ENCODE peak calls at places on chromosomes 2 and 18, in seven cellular contexts. L, U, T, M, V, Y and K are unnamed samples.

GRCh38 chr2:147649963-147650362 is 194.9 kb upstream of the ACVR2A start:
- DNase-seq in L (no peak), U (no peak), T (no peak), M (no peak), V (no peak), Y (no peak), K (no peak)

GRCh38 chr2:165675551-165675968 is 118.5 kb downstream of the GALNT3 start:
- DNase-seq in L (no peak), U (no peak), T (no peak), M (no peak), V (no peak), Y (no peak), K (no peak)

GRCh38 chr2:158575051-158575635 is 118.4 kb downstream of the PKP4 start:
- DNase-seq in L (no peak), U (peak; percentile 38), T (no peak), M (no peak), V (no peak), Y (no peak), K (no peak)

GRCh38 chr2:128469203-128469602 is 150.5 kb upstream of the HS6ST1 start:
- DNase-seq in L (peak; percentile 26), U (no peak), T (no peak), M (no peak), V (no peak), Y (no peak), K (no peak)

GRCh38 chr2:197628043-197628500 is 47.3 kb downstream of the RFTN2 start:
- DNase-seq in L (no peak), U (no peak), T (no peak), M (no peak), V (peak; percentile 76), Y (peak; percentile 37), K (no peak)

GRCh38 chr2:66024396-66024795 is 410.5 kb upstream of the MEIS1 start:
- DNase-seq in L (no peak), U (no peak), T (no peak), M (no peak), V (peak; percentile 30), Y (no peak), K (no peak)

GRCh38 chr2:205612661-205613060 is 69.6 kb upstream of the NRP2 start:
- DNase-seq in L (no peak), U (no peak), T (no peak), M (no peak), V (no peak), Y (no peak), K (no peak)

GRCh38 chr2:157269060-157269459 is 11.6 kb downstream of the GALNT5 start:
- DNase-seq in L (no peak), U (no peak), T (no peak), M (no peak), V (no peak), Y (no peak), K (no peak)

GRCh38 chr2:191690327-191690726 is 12.4 kb downstream of the NABP1 start:
- DNase-seq in L (no peak), U (no peak), T (no peak), M (no peak), V (no peak), Y (no peak), K (no peak)

GRCh38 chr2:120786559-120786960 is 50.9 kb downstream of the GLI2 start:
- DNase-seq in L (no peak), U (no peak), T (no peak), M (no peak), V (no peak), Y (no peak), K (no peak)

GRCh38 chr2:219497495-219498279 is 1.0 kb upstream of the GMPPA start:
- DNase-seq in L (no peak), U (peak; percentile 81), T (peak; percentile 96), M (peak; percentile 83), V (peak; percentile 76), Y (no peak), K (no peak)

GRCh38 chr2:40353236-40353635 is 98.7 kb downstream of the SLC8A1 start:
- DNase-seq in L (no peak), U (no peak), T (no peak), M (no peak), V (no peak), Y (no peak), K (no peak)

DNA sequence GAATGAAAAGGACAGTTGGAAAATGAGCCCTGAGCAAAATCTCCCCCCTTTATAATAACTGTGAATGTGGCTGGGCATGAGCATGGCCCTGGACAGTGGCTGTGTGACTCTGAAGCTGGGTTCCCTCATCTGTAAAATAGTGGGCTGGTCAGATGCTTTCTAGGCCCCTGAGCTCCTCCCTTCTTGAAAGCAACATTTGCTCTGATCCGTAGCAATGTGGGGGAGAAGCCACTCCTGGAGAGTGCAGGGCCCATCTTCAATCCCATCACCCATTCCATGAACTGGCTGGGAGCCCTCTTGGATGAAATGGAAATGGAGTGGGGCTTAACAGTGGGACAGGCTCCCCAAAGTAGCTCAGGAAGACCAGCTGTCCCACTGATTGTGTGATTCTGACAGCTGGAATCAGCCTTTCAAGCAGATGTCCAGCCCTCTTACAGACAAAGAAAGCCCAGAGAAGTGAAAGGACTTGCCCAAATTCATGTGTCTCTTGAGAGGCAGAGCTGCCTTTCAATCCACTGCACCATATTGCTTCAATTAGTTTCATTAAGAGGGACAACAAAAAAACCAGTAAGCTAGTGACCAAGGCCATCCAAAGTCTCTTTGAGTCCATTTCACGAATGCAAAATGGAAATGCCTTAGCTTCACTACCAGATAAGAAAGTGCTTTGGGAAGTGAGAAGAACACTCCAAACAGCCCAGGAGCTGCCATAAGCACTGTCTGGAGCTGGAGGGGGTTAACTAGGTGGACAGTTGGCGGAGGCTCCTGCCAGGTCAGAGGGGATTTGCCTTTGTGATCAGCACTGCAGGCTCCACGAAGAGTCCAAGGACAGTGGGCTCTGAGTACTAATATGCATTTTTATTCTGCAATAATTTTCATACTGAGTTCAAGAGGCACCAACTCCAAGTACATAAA is 233.0 kb upstream of the SMAD2 start:
- DNase-seq in L (no peak), U (no peak), T (no peak), M (no peak), V (no peak), Y (no peak), K (no peak)
- H3K27ac ChIP-seq in L (no peak overlapping the region), U (no peak overlapping the region), T (no peak overlapping the region), M (no peak overlapping the region), V (no peak overlapping the region), Y (no peak overlapping the region), K (no peak overlapping the region)

DNA sequence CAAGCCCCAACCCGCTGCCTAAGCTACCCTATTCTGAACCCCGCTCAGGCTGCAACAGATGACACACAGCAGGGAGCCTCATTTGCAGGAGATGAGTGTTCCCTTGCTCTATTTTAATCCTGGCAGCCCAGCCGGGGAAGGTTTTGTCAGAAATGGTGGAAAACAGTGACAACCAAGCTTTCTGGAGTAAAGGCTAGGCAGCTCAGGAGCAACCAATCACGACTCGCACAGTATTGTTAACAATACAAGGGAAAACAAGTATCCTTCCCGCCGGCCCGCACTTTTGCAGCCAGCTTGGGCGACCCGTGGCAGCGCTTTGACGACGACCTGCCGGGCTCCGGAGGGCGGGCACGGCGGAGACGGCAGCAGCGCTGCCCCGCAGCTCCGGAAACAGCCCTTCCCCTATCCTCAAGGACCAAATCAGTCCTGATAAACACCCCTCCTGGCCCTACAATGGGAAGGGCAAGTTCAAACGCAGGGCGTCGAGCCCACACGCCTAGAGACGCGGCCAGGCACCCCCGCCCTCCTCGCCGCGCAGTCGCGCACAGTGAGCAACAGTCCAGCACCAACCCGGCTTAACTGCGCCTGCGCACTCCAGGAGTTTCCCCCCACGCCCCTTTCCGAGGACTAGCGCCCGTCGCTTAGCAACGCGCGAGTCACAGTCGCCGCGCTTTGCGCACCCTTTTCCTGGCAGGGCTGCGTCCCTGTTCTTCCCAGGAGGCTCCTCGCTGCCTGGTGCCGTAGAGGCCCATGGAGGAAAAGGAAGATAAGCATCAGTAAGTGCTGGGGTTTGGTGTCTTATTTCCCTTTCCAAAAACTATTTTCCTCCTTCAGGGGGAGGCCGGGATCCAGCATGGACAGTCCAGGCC is 74.4 kb upstream of the TSPYL6 start:
- DNase-seq in L (peak; percentile 95), U (peak; percentile 96), T (peak; percentile 98), M (peak; percentile 87), V (peak; percentile 99), Y (peak; percentile 94), K (peak; percentile 81)
- H3K27ac ChIP-seq in L (no peak overlapping the region), U (peak overlapping the region; percentile 59), T (peak overlapping the region; percentile 96), M (peak overlapping the region; percentile 92), V (no peak overlapping the region), Y (peak overlapping the region; percentile 70), K (no peak overlapping the region)

GRCh38 chr2:20168048-20168726 is 56.7 kb downstream of the SDC1 start:
- DNase-seq in L (no peak), U (no peak), T (no peak), M (no peak), V (no peak), Y (no peak), K (no peak)

GRCh38 chr2:20164061-20164733 is 60.7 kb downstream of the SDC1 start:
- DNase-seq in L (no peak), U (no peak), T (no peak), M (no peak), V (peak; percentile 40), Y (no peak), K (no peak)

GRCh38 chr2:20165677-20166509 is 59.0 kb downstream of the SDC1 start:
- DNase-seq in L (peak; percentile 20), U (no peak), T (no peak), M (no peak), V (no peak), Y (no peak), K (no peak)

GRCh38 chr2:20167356-20167755 is 57.6 kb downstream of the SDC1 start:
- DNase-seq in L (no peak), U (no peak), T (no peak), M (no peak), V (no peak), Y (no peak), K (no peak)

DNA sequence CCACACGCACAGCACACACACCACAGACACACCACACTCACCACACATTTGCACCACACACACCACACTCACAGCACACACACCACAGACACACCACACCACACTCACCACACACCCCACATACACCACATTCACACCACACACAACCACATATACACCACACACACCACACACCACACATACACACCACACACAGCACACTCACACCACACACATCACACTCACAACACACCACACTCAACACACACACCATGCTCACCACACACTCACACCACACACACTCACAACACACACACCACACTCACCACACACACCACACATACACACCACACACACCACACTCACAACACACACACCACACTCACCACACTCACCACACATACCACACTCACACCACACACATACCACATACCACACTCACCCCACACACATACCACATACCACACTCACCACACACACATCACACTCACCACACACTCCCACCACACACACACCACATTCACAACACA is 60.1 kb downstream of the SDC1 start:
- DNase-seq in L (no peak), U (no peak), T (no peak), M (no peak), V (no peak), Y (no peak), K (no peak)
- H3K27ac ChIP-seq in L (no peak overlapping the region), U (no peak overlapping the region), T (no peak overlapping the region), M (no peak overlapping the region), V (no peak overlapping the region), Y (no peak overlapping the region), K (no peak overlapping the region)

DNA sequence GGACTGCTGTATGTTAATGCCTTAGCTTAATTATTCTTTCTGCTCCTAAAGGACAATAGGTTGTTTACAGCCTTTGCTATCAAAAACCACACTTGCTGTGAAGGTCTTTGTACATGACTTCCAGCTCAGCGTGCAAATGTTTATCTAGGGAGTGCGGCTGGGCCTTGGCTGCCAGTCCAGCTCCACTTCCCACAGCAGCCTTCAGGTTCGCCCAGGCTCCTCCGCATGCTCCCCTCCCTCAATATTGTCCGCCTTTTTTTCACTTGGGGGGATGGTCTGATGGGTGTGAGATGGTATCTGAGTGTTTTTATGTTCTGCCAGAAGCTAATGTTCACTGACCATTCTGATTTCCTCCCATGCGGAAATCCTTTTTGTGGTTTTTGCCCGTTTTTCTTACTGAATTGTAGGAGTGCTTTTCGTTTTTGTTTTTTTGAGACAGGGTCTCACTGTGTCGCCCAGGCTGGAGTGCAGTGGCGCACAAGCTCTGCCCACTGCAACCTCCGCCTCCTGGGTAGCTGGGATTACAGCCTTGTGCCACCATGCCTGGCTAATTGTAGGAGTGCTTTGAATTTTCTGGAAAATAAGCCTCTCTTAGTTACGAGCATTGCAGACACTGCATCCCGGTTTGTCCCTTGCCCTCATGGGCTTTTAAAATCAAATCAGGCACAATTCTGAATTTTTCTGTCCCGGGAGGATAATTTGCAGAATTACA is 28.8 kb downstream of the SH3BP4 start:
- DNase-seq in L (no peak), U (peak; percentile 69), T (no peak), M (no peak), V (no peak), Y (no peak), K (no peak)
- H3K27ac ChIP-seq in L (no peak overlapping the region), U (peak overlapping the region; percentile 84), T (peak overlapping the region; percentile 73), M (peak overlapping the region; percentile 74), V (peak overlapping the region; percentile 64), Y (peak overlapping the region; percentile 71), K (no peak overlapping the region)